ENCODE peak calls at places on chromosomes 7 and 10, in six cellular contexts. One of them, this sample, is unnamed.

GRCh38 chr10:115118346-115118745 is 25.2 kb downstream of the ATRNL1 start:
- DNase-seq in GM23338: peak
- DNase-seq in HepG2: no peak
- DNase-seq in K562: no peak
- DNase-seq in H1: no peak
- DNase-seq in GM12878: no peak
- DNase-seq in this sample: no peak

GRCh38 chr7:54964136-54964535 is 54.7 kb upstream of the EGFR start:
- DNase-seq in GM23338: no peak
- DNase-seq in HepG2: no peak
- DNase-seq in K562: no peak
- DNase-seq in H1: no peak
- DNase-seq in GM12878: no peak
- DNase-seq in this sample: no peak

GRCh38 chr7:46603780-46604725 is 683.0 kb upstream of the IGFBP3 start:
- DNase-seq in GM23338: no peak
- DNase-seq in HepG2: no peak
- DNase-seq in K562: no peak
- DNase-seq in H1: no peak
- DNase-seq in GM12878: no peak
- DNase-seq in this sample: no peak

GRCh38 chr10:126203746-126204145 is 184.5 kb downstream of the ADAM12 start:
- DNase-seq in GM23338: no peak
- DNase-seq in HepG2: no peak
- DNase-seq in K562: no peak
- DNase-seq in H1: no peak
- DNase-seq in GM12878: no peak
- DNase-seq in this sample: no peak

GRCh38 chr7:90579181-90579688 is 16.9 kb upstream of the CDK14 start:
- DNase-seq in GM23338: no peak
- DNase-seq in HepG2: no peak
- DNase-seq in K562: no peak
- DNase-seq in H1: no peak
- DNase-seq in GM12878: no peak
- DNase-seq in this sample: no peak

GRCh38 chr7:92824450-92824849 is 11.9 kb downstream of the CDK6 start:
- DNase-seq in GM23338: no peak
- DNase-seq in HepG2: no peak
- DNase-seq in K562: no peak
- DNase-seq in H1: no peak
- DNase-seq in GM12878: no peak
- DNase-seq in this sample: no peak

GRCh38 chr10:12892924-12893323 is 108.6 kb downstream of the CCDC3 start:
- DNase-seq in GM23338: no peak
- DNase-seq in HepG2: no peak
- DNase-seq in K562: no peak
- DNase-seq in H1: no peak
- DNase-seq in GM12878: no peak
- DNase-seq in this sample: no peak

GRCh38 chr7:69780377-69780776 is 182.1 kb downstream of the AUTS2 start:
- DNase-seq in GM23338: peak
- DNase-seq in HepG2: no peak
- DNase-seq in K562: no peak
- DNase-seq in H1: peak
- DNase-seq in GM12878: no peak
- DNase-seq in this sample: peak

DNA sequence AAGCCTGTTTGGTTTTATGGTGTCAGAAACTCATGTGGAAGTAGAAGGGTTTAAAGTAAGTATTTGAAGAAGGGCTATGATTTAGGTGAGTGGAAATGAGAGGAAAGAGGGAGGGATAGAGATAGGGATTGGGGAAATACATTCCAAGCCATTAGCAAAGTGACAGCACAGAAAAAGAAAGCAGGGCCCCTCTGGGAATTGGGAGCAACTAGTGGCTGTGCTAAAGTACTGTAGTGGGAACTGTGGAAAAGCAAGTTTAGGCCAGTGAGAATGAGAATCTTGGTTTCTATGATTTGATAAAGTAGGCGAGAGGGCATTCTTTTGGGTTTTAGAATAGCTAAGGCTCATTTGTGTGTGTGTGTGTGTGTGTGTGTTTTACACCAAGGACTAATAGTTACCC is 5.0 kb downstream of the PRKG1 start:
- DNase-seq in GM23338: peak
- DNase-seq in HepG2: no peak
- DNase-seq in K562: no peak
- DNase-seq in H1: no peak
- DNase-seq in GM12878: no peak
- DNase-seq in this sample: no peak
- TF ChIP-seq CREB1 in GM23338: no peak
- TF ChIP-seq CREB1 in HepG2: no peak
- TF ChIP-seq CREB1 in K562: no peak
- TF ChIP-seq CREB1 in H1: no peak
- TF ChIP-seq CREB1 in GM12878: no peak
- TF ChIP-seq CREB1 in this sample: no peak

GRCh38 chr10:26355241-26355640 is 82.9 kb upstream of the APBB1IP start:
- DNase-seq in GM23338: no peak
- DNase-seq in HepG2: no peak
- DNase-seq in K562: no peak
- DNase-seq in H1: no peak
- DNase-seq in GM12878: no peak
- DNase-seq in this sample: no peak
- TF ChIP-seq CREB1 in GM23338: no peak
- TF ChIP-seq CREB1 in HepG2: peak
- TF ChIP-seq CREB1 in K562: no peak
- TF ChIP-seq CREB1 in H1: no peak
- TF ChIP-seq CREB1 in GM12878: no peak
- TF ChIP-seq CREB1 in this sample: no peak

GRCh38 chr10:58397830-58398229 is 12.6 kb downstream of the TFAM start:
- DNase-seq in GM23338: no peak
- DNase-seq in HepG2: no peak
- DNase-seq in K562: no peak
- DNase-seq in H1: no peak
- DNase-seq in GM12878: no peak
- DNase-seq in this sample: no peak

GRCh38 chr10:58399410-58399809 is 14.2 kb downstream of the TFAM start:
- DNase-seq in GM23338: no peak
- DNase-seq in HepG2: no peak
- DNase-seq in K562: no peak
- DNase-seq in H1: no peak
- DNase-seq in GM12878: no peak
- DNase-seq in this sample: no peak

GRCh38 chr10:58396057-58396456 is 10.8 kb downstream of the TFAM start:
- DNase-seq in GM23338: no peak
- DNase-seq in HepG2: no peak
- DNase-seq in K562: no peak
- DNase-seq in H1: no peak
- DNase-seq in GM12878: no peak
- DNase-seq in this sample: no peak

GRCh38 chr10:58404001-58404400 is 18.8 kb downstream of the TFAM start:
- DNase-seq in GM23338: no peak
- DNase-seq in HepG2: no peak
- DNase-seq in K562: no peak
- DNase-seq in H1: no peak
- DNase-seq in GM12878: no peak
- DNase-seq in this sample: no peak

DNA sequence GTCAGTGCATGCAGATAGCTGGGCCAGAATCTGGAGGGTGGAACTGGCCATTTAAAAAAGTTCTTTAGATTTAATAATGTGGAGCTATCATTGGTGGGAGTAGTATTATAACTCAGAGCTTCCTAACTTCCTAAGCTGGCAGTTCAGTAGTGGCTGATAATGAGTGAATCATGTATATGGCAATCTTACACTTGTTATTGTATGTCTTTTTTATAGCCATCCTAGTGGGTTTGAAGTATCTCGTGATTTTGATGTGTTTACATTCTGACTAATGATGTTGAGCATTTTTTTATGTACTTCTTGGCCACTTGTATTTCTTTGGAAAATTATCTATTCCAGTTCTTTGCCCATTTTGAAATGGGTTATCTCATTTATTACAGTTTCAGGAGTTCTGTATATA is 15.4 kb downstream of the TFAM start:
- DNase-seq in GM23338: no peak
- DNase-seq in HepG2: no peak
- DNase-seq in K562: no peak
- DNase-seq in H1: no peak
- DNase-seq in GM12878: no peak
- DNase-seq in this sample: no peak
- TF ChIP-seq CREB1 in GM23338: no peak
- TF ChIP-seq CREB1 in HepG2: no peak
- TF ChIP-seq CREB1 in K562: no peak
- TF ChIP-seq CREB1 in H1: no peak
- TF ChIP-seq CREB1 in GM12878: no peak
- TF ChIP-seq CREB1 in this sample: no peak

GRCh38 chr10:124349993-124350280 is 68.8 kb downstream of the OAT start:
- DNase-seq in GM23338: no peak
- DNase-seq in HepG2: no peak
- DNase-seq in K562: no peak
- DNase-seq in H1: no peak
- DNase-seq in GM12878: no peak
- DNase-seq in this sample: no peak

GRCh38 chr10:124346831-124347230 is 71.9 kb downstream of the OAT start:
- DNase-seq in GM23338: no peak
- DNase-seq in HepG2: no peak
- DNase-seq in K562: no peak
- DNase-seq in H1: no peak
- DNase-seq in GM12878: no peak
- DNase-seq in this sample: no peak

GRCh38 chr10:124347956-124348355 is 70.8 kb downstream of the OAT start:
- DNase-seq in GM23338: peak
- DNase-seq in HepG2: no peak
- DNase-seq in K562: peak
- DNase-seq in H1: no peak
- DNase-seq in GM12878: no peak
- DNase-seq in this sample: peak

GRCh38 chr10:124349231-124349992 is 69.3 kb downstream of the OAT start:
- DNase-seq in GM23338: no peak
- DNase-seq in HepG2: no peak
- DNase-seq in K562: no peak
- DNase-seq in H1: no peak
- DNase-seq in GM12878: no peak
- DNase-seq in this sample: no peak

DNA sequence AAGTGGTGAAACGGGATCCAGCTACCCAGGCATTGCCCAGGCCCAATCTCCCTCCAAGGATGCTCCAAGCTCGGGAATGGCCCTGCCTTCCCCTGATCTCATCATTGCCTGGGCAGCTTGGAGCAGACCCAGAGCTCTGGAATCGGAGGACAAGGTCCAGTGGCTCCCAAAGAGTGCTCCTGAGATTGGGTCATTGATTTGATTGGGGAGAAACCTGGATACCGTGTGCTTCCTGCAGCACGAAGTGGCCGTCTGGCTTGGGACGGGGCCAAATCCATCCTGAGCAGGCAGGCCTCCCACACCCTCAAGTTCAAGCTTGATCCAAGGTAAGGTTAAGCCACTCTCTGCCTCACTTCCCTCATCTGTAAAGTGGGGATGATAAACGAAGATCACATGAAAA is 69.9 kb downstream of the OAT start:
- DNase-seq in GM23338: no peak
- DNase-seq in HepG2: no peak
- DNase-seq in K562: no peak
- DNase-seq in H1: no peak
- DNase-seq in GM12878: no peak
- DNase-seq in this sample: no peak
- TF ChIP-seq CREB1 in GM23338: no peak
- TF ChIP-seq CREB1 in HepG2: no peak
- TF ChIP-seq CREB1 in K562: no peak
- TF ChIP-seq CREB1 in H1: no peak
- TF ChIP-seq CREB1 in GM12878: no peak
- TF ChIP-seq CREB1 in this sample: no peak

GRCh38 chr7:51455086-51455485 is 138.5 kb upstream of the COBL start:
- DNase-seq in GM23338: no peak
- DNase-seq in HepG2: no peak
- DNase-seq in K562: no peak
- DNase-seq in H1: no peak
- DNase-seq in GM12878: no peak
- DNase-seq in this sample: no peak

GRCh38 chr7:51452694-51453093 is 136.1 kb upstream of the COBL start:
- DNase-seq in GM23338: no peak
- DNase-seq in HepG2: no peak
- DNase-seq in K562: no peak
- DNase-seq in H1: no peak
- DNase-seq in GM12878: no peak
- DNase-seq in this sample: no peak

GRCh38 chr7:51450541-51450940 is 133.9 kb upstream of the COBL start:
- DNase-seq in GM23338: no peak
- DNase-seq in HepG2: no peak
- DNase-seq in K562: no peak
- DNase-seq in H1: no peak
- DNase-seq in GM12878: no peak
- DNase-seq in this sample: no peak

GRCh38 chr7:51455513-51455912 is 138.9 kb upstream of the COBL start:
- DNase-seq in GM23338: no peak
- DNase-seq in HepG2: no peak
- DNase-seq in K562: no peak
- DNase-seq in H1: no peak
- DNase-seq in GM12878: no peak
- DNase-seq in this sample: no peak

DNA sequence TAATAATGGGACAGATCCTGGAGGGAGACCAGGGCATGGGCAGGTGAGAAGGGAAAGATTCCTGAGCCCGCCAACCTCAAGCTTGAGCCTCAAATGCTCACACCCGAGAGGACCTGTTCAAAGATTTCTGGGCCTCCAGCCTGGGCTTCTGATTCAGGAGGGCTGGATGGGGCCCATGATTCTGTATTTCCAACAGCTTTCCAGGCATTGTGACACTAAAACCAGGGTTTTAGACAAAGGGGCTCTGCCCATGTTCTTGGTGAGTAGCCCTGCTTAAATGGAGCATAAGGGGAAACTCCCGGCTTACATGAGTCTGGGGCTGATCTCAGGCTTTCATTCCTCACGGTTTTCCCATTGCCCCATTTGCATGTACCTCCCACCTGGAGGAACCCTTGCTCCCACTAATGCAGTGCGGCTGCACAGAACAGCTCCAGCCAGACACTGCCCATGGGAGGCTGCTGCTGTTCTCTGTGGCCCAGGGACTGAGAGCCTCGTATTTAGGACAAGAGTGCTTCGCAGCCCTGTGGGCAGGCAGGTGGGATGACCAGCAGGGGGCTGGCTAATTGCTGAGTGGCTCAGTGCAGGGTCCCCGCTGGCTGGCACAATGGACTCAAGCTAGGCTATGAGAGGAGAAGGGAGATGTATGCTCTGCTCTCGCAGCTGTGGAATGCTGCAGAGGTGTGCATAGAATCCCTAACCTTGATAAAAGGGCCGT is 135.3 kb upstream of the COBL start:
- DNase-seq in GM23338: peak
- DNase-seq in HepG2: no peak
- DNase-seq in K562: peak
- DNase-seq in H1: no peak
- DNase-seq in GM12878: no peak
- DNase-seq in this sample: peak
- TF ChIP-seq CREB1 in GM23338: no peak
- TF ChIP-seq CREB1 in HepG2: no peak
- TF ChIP-seq CREB1 in K562: no peak
- TF ChIP-seq CREB1 in H1: no peak
- TF ChIP-seq CREB1 in GM12878: no peak
- TF ChIP-seq CREB1 in this sample: no peak

GRCh38 chr7:129908181-129908580 is 44.6 kb downstream of the UBE2H start:
- DNase-seq in GM23338: no peak
- DNase-seq in HepG2: no peak
- DNase-seq in K562: no peak
- DNase-seq in H1: no peak
- DNase-seq in GM12878: no peak
- DNase-seq in this sample: no peak
- TF ChIP-seq CREB1 in GM23338: no peak
- TF ChIP-seq CREB1 in HepG2: no peak
- TF ChIP-seq CREB1 in K562: no peak
- TF ChIP-seq CREB1 in H1: no peak
- TF ChIP-seq CREB1 in GM12878: no peak
- TF ChIP-seq CREB1 in this sample: no peak

GRCh38 chr7:13181221-13181620 is 493.8 kb downstream of the ARL4A start:
- DNase-seq in GM23338: no peak
- DNase-seq in HepG2: no peak
- DNase-seq in K562: no peak
- DNase-seq in H1: no peak
- DNase-seq in GM12878: no peak
- DNase-seq in this sample: no peak
- TF ChIP-seq CREB1 in GM23338: no peak
- TF ChIP-seq CREB1 in HepG2: no peak
- TF ChIP-seq CREB1 in K562: no peak
- TF ChIP-seq CREB1 in H1: no peak
- TF ChIP-seq CREB1 in GM12878: no peak
- TF ChIP-seq CREB1 in this sample: no peak